ENCODE peak calls at places on chromosomes 6 and 20, in nine cellular contexts. N is gastrocnemius medialis, M is prostate gland, X is body of pancreas, S is A549, V is K562, F is breast epithelium, Y is H54, J is tibial nerve. R is an unnamed sample.

GRCh38 chr6:47135772-47136171 is 93.6 kb upstream of the ADGRF1 start:
- DNase-seq in N (no peak), M (peak), X (peak), S (peak), V (peak), F (no peak), Y (peak), J (no peak), R (no peak)

GRCh38 chr6:125273965-125274364 is 27.8 kb downstream of the HDDC2 start:
- DNase-seq in N (peak), M (no peak), X (peak), S (peak), V (no peak), F (no peak), Y (peak), J (no peak), R (no peak)

GRCh38 chr6:2369606-2370005 is 124.2 kb upstream of the GMDS start:
- DNase-seq in N (no peak), M (no peak), X (no peak), S (no peak), V (no peak), F (no peak), Y (no peak), J (no peak), R (no peak)

GRCh38 chr6:109606362-109606761 is 84.6 kb downstream of the AK9 start:
- DNase-seq in N (no peak), M (no peak), X (no peak), S (no peak), V (no peak), F (no peak), Y (no peak), J (no peak), R (no peak)

GRCh38 chr6:107704377-107705013 is 119.6 kb downstream of the SCML4 start:
- DNase-seq in N (no peak), M (no peak), X (peak), S (peak), V (peak), F (no peak), Y (no peak), J (no peak), R (no peak)

GRCh38 chr6:140105857-140106256 is 731.4 kb upstream of the CITED2 start:
- DNase-seq in N (no peak), M (no peak), X (peak), S (peak), V (peak), F (no peak), Y (no peak), J (no peak), R (peak)

GRCh38 chr6:48766349-48766748 is 655.4 kb upstream of the PTCHD4 start:
- DNase-seq in N (no peak), M (no peak), X (no peak), S (peak), V (no peak), F (no peak), Y (peak), J (no peak), R (no peak)

GRCh38 chr6:168196385-168196860 is 117.4 kb upstream of the FRMD1 start:
- DNase-seq in N (no peak), M (peak), X (peak), S (peak), V (no peak), F (peak), Y (no peak), J (no peak), R (peak)

GRCh38 chr6:6842301-6842700 is 253.8 kb downstream of the LY86 start:
- DNase-seq in N (no peak), M (no peak), X (no peak), S (no peak), V (no peak), F (no peak), Y (no peak), J (no peak), R (no peak)

GRCh38 chr6:49336514-49337131 is 126.4 kb downstream of the MMUT start:
- DNase-seq in N (no peak), M (no peak), X (peak), S (no peak), V (no peak), F (no peak), Y (no peak), J (no peak), R (no peak)

GRCh38 chr20:23340524-23340923 is 10.1 kb upstream of the NXT1 start:
- DNase-seq in N (peak), M (peak), X (peak), S (peak), V (peak), F (peak), Y (peak), J (peak), R (peak)

GRCh38 chr20:63020681-63021080 is 13.9 kb upstream of the BHLHE23 start:
- DNase-seq in N (no peak), M (no peak), X (no peak), S (no peak), V (no peak), F (no peak), Y (no peak), J (no peak), R (no peak)

GRCh38 chr6:142912125-142912524 is 32.9 kb downstream of the HIVEP2 start:
- DNase-seq in N (no peak), M (no peak), X (no peak), S (no peak), V (no peak), F (no peak), Y (no peak), J (no peak), R (no peak)

GRCh38 chr6:142915129-142915697 is 29.8 kb downstream of the HIVEP2 start:
- DNase-seq in N (no peak), M (no peak), X (no peak), S (no peak), V (no peak), F (no peak), Y (no peak), J (no peak), R (no peak)

GRCh38 chr6:142914371-142914770 is 30.6 kb downstream of the HIVEP2 start:
- DNase-seq in N (no peak), M (no peak), X (no peak), S (no peak), V (no peak), F (no peak), Y (no peak), J (no peak), R (no peak)

GRCh38 chr6:142913036-142913510 is 31.9 kb downstream of the HIVEP2 start:
- DNase-seq in N (no peak), M (no peak), X (no peak), S (no peak), V (no peak), F (no peak), Y (no peak), J (no peak), R (no peak)

GRCh38 chr6:142913511-142914047 is 31.4 kb downstream of the HIVEP2 start:
- DNase-seq in N (no peak), M (no peak), X (peak), S (no peak), V (no peak), F (no peak), Y (no peak), J (no peak), R (peak)
- TF ChIP-seq POLR2A in N (no peak), M (no peak), X (no peak), S (no peak), V (no peak), F (no peak), Y (no peak), J (no peak), R (no peak)

GRCh38 chr20:3421985-3422384 is 14.5 kb upstream of the DNAAF9 start:
- DNase-seq in N (no peak), M (no peak), X (no peak), S (no peak), V (no peak), F (no peak), Y (no peak), J (no peak), R (no peak)

GRCh38 chr20:3423126-3423525 is 15.7 kb upstream of the DNAAF9 start:
- DNase-seq in N (no peak), M (no peak), X (no peak), S (no peak), V (no peak), F (no peak), Y (no peak), J (no peak), R (no peak)

DNA sequence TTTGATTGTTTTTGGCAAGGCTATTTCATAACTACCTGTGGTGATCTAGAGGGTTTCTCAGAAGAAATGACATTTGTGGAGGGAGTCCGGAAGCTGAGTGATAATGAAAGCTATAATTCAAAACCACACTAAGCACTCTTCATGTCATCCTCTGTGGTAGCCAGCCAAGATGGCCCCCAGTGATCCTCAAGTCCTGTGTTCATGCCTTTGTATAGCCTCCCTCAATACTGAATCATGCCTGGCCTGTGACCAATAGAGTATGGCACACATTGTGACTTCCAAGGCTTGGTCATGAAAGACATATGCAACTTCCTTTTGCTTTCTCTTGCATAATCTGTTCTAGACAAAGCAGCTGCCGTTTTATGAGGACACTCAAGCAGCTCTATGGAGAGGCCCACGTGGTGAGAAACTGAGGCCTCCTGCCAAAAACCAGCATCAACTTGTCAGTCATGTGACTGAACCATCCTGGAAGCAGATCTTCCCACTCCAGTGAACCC is 12.8 kb upstream of the DNAAF9 start:
- DNase-seq in N (peak), M (peak), X (peak), S (peak), V (no peak), F (no peak), Y (no peak), J (no peak), R (peak)
- TF ChIP-seq POLR2A in N (no peak), M (no peak), X (no peak), S (no peak), V (no peak), F (no peak), Y (no peak), J (no peak), R (no peak)

DNA sequence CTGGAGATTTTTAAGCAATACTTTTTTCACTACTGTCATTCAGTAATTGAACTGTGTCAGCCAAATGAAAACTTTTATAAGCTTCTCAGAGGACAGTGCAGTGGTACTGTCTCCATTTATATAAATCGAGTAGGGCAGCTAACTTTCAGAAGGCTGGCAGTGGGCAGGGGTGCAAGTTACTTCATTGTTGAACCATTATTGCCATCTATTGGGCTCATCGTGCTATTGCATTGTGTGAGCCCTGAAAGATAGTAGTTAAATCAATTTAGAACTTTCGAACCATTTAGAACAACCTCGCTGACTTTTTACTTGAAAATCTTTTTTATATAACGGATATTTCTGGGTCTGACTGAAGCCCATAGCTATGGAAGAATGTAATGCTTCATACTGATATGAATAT is 347.8 kb upstream of the PLCB4 start:
- DNase-seq in N (no peak), M (peak), X (peak), S (peak), V (no peak), F (no peak), Y (no peak), J (no peak), R (peak)
- TF ChIP-seq POLR2A in N (no peak), M (no peak), X (no peak), S (no peak), V (no peak), F (no peak), Y (no peak), J (no peak), R (no peak)

DNA sequence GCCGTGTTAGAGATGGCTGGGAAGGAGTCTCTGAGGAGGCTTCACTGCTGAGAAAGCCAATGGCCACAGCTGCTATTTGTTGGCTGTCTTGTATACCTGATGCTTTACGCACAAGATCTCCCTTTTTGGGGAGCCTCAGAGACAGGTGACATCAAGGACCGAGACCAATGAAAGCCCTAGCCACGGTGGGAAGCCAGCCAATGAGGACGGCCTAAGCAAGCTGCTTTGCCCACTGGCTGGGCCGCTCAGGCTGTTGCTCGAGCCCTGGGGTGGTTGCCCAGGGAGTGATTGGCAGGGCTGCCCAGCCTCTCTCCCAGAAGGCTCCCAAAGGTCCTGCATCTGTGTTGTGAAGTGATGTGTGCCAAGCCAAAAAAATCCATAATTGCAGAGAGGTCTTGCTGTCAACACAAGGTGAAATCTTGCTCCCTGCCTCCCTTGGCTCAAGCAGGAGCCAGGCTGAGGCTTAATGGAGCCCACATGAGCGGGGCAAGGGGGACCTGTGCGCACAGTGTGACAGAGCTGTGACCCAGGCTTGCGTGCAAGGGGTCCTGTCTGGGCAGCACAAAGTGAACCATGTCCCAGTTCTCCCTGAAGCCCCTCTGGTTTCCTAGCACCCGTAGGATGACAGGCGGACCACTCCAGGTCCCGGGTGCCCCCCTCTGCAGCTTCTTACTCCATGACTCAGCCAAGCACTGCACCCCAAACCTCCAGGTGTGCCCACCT is 4.3 kb downstream of the MMP24OS start:
- DNase-seq in N (no peak), M (no peak), X (peak), S (no peak), V (no peak), F (no peak), Y (no peak), J (no peak), R (no peak)
- TF ChIP-seq POLR2A in N (no peak), M (no peak), X (no peak), S (no peak), V (no peak), F (no peak), Y (no peak), J (no peak), R (no peak)

GRCh38 chr6:104957301-104958177 is 632 bp downstream of the LIN28B start:
- DNase-seq in N (no peak), M (no peak), X (no peak), S (peak), V (peak), F (no peak), Y (no peak), J (no peak), R (no peak)
- TF ChIP-seq POLR2A in N (no peak), M (no peak), X (no peak), S (no peak), V (peak), F (no peak), Y (no peak), J (no peak), R (no peak)

DNA sequence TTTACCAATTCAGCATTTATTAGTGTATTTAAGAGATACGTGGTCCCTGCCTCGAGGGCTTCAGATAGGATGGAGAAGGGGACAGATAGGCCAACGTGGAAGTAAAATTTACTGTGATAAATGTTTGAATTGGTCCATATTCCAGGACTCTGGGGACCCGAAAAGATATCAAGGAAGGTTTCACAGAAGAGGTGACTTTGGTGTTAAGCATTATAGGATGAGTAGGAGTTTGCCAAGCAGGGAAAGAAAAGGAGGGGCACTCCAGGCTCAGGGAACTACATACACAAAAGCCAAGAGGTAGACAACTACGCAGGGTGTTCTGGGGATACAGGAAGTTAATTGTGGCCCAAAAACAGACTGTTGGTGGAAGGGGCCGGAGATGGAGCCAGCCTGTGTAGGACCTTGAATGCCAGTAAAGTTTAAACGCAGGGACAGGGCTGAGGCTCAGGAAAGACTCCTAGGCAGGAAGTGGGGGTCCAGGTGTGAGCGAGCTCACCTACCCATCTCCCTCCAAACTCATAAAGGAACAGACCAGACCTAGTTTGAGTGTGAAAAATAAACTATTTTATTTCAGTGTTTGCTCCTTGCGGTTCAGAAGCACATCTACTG is 37.0 kb downstream of the TGM2 start:
- DNase-seq in N (no peak), M (no peak), X (no peak), S (no peak), V (no peak), F (no peak), Y (no peak), J (no peak), R (no peak)
- TF ChIP-seq POLR2A in N (no peak), M (no peak), X (no peak), S (no peak), V (no peak), F (no peak), Y (no peak), J (no peak), R (no peak)

DNA sequence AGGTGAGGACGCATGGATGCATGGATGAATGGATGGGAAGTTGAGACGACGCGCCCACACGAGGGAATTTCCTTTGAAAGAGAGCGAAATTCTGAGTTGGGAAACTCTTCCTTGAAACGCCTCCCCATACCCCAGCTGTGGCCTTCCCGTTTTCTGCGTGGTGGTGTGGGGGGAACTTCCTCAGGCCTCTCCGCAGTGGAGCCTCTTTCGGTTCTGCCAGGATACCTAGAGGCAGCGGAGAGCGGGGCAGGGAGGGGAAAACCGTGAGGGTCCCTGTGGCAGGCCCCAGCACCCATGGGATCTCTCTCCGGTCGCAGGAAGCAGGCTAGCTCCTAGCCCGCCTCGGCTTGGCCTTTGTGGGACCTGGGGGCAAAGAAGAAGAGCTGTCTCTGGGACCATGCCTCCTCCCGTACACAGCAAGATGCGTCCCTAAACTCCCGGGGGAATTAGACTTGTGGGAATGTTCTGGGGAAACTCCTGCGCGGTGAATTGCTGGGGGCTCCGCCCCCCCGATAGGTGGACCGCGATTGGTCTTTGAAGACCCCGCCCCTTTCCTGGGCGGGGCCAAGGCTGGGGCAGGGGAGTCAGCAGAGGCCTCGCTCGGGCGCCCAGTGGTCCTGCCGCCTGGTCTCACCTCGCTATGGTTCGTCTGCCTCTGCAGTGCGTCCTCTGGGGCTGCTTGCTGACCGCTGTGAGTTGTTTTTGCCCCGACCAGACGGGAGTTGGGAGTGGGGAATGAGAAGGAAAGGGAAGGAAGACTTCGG is at the start of gene CD40:
- DNase-seq in N (peak), M (peak), X (peak), S (peak), V (peak), F (peak), Y (no peak), J (peak), R (peak)
- TF ChIP-seq POLR2A in N (peak), M (peak), X (peak), S (peak), V (no peak), F (no peak), Y (no peak), J (peak), R (peak)

GRCh38 chr6:27867941-27868705 is 44.1 kb downstream of the OR2B2 start:
- DNase-seq in N (no peak), M (no peak), X (no peak), S (no peak), V (no peak), F (no peak), Y (no peak), J (no peak), R (no peak)

GRCh38 chr6:27873101-27874030 is 38.8 kb downstream of the OR2B2 start:
- DNase-seq in N (no peak), M (peak), X (peak), S (peak), V (no peak), F (peak), Y (no peak), J (no peak), R (peak)

GRCh38 chr6:27872634-27873028 is 39.6 kb downstream of the OR2B2 start:
- DNase-seq in N (no peak), M (no peak), X (no peak), S (no peak), V (no peak), F (no peak), Y (no peak), J (no peak), R (no peak)

GRCh38 chr6:27870486-27870885 is 41.7 kb downstream of the OR2B2 start:
- DNase-seq in N (no peak), M (no peak), X (no peak), S (no peak), V (no peak), F (no peak), Y (no peak), J (no peak), R (no peak)

GRCh38 chr6:27871919-27872633 is 40.1 kb downstream of the OR2B2 start:
- DNase-seq in N (no peak), M (peak), X (peak), S (peak), V (no peak), F (peak), Y (no peak), J (no peak), R (peak)
- TF ChIP-seq POLR2A in N (peak), M (peak), X (peak), S (peak), V (no peak), F (peak), Y (peak), J (peak), R (peak)

DNA sequence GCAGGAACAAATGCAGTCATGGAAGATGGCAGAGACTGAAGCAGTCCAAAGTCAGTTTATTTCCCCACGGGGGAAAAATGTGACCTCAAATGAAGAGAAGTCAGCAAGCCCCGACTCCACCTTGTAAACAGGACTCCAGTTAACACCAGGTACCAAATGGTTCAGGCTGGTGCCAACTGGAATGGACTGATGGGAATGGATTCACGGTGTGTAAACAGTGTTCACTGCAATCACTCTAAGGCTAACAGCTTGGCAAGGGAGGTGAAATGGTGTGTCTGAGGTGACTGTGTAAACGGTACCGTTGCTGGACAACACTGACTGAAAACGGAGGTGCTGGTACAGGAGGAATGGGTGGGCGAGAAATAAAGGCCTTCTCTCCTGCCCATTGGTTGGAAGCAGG is 12.0 kb downstream of the PLAGL2 start:
- DNase-seq in N (no peak), M (peak), X (peak), S (no peak), V (no peak), F (no peak), Y (no peak), J (no peak), R (no peak)
- TF ChIP-seq POLR2A in N (no peak), M (no peak), X (no peak), S (no peak), V (no peak), F (no peak), Y (no peak), J (no peak), R (no peak)